ENCODE peak calls at places on chromosomes 5 and 9, in nine cellular contexts. D is spleen, A is Peyer's patch, T is tibial nerve, H is esophagus muscularis mucosa, J is lower leg skin, B is erythroblast, C is HCT116, V is breast epithelium. E is an unnamed sample.

GRCh38 chr9:114372971-114373591 is 14.7 kb downstream of the AKNA start:
- DNase-seq in D (peak), A (peak), T (no peak), H (no peak), J (peak), B (no peak), C (no peak), V (no peak), E (no peak)

GRCh38 chr5:67214713-67215591 is 18.4 kb upstream of the CD180 start:
- DNase-seq in D (no peak), A (no peak), T (no peak), H (no peak), J (no peak), B (no peak), C (no peak), V (peak), E (no peak)

GRCh38 chr9:136881691-136882108 is 4.6 kb upstream of the TRAF2 start:
- DNase-seq in D (peak), A (peak), T (no peak), H (no peak), J (no peak), B (peak), C (no peak), V (no peak), E (peak)

GRCh38 chr9:79221084-79221483 is 350.7 kb upstream of the TLE4 start:
- DNase-seq in D (no peak), A (no peak), T (no peak), H (no peak), J (no peak), B (no peak), C (no peak), V (no peak), E (peak)

GRCh38 chr9:89883401-89884341 is 278.9 kb downstream of the GADD45G start:
- DNase-seq in D (peak), A (peak), T (no peak), H (peak), J (peak), B (no peak), C (no peak), V (peak), E (no peak)

GRCh38 chr5:1781726-1782384 is 17.8 kb downstream of the MRPL36 start:
- DNase-seq in D (peak), A (no peak), T (no peak), H (no peak), J (no peak), B (no peak), C (no peak), V (peak), E (no peak)

GRCh38 chr5:107088907-107089306 is 581.8 kb downstream of the EFNA5 start:
- DNase-seq in D (no peak), A (no peak), T (no peak), H (no peak), J (no peak), B (no peak), C (no peak), V (no peak), E (no peak)

GRCh38 chr9:121744002-121744686 is 92.7 kb downstream of the DAB2IP start:
- DNase-seq in D (peak), A (peak), T (peak), H (no peak), J (no peak), B (peak), C (no peak), V (peak), E (peak)

GRCh38 chr5:170348069-170348702 is 41.0 kb downstream of the KCNMB1 start:
- DNase-seq in D (no peak), A (no peak), T (no peak), H (no peak), J (peak), B (peak), C (no peak), V (no peak), E (no peak)

GRCh38 chr9:122350577-122351355 is 20.1 kb upstream of the PTGS1 start:
- DNase-seq in D (peak), A (peak), T (peak), H (peak), J (peak), B (peak), C (peak), V (peak), E (peak)

GRCh38 chr5:126852104-126852531 is 75.2 kb downstream of the LMNB1 start:
- DNase-seq in D (no peak), A (peak), T (no peak), H (peak), J (no peak), B (no peak), C (no peak), V (no peak), E (no peak)

GRCh38 chr5:23303433-23303832 is 204.0 kb upstream of the PRDM9 start:
- DNase-seq in D (no peak), A (no peak), T (no peak), H (no peak), J (no peak), B (no peak), C (no peak), V (no peak), E (no peak)

GRCh38 chr9:120845255-120845654 is 2.5 kb upstream of the PSMD5 start:
- DNase-seq in D (no peak), A (no peak), T (no peak), H (no peak), J (no peak), B (no peak), C (no peak), V (no peak), E (no peak)

GRCh38 chr9:109918359-109919163 is 138.6 kb downstream of the PALM2AKAP2 start:
- DNase-seq in D (no peak), A (peak), T (no peak), H (no peak), J (no peak), B (no peak), C (no peak), V (no peak), E (no peak)

GRCh38 chr5:167576928-167577327 is 714.5 kb upstream of the WWC1 start:
- DNase-seq in D (no peak), A (no peak), T (no peak), H (no peak), J (no peak), B (no peak), C (no peak), V (no peak), E (no peak)

GRCh38 chr9:99445377-99445891 is 223.4 kb downstream of the SEC61B start:
- DNase-seq in D (no peak), A (no peak), T (no peak), H (peak), J (peak), B (no peak), C (no peak), V (no peak), E (peak)

GRCh38 chr5:151288180-151288579 is 15.4 kb downstream of the SLC36A3 start:
- DNase-seq in D (no peak), A (no peak), T (no peak), H (no peak), J (no peak), B (no peak), C (peak), V (no peak), E (no peak)

GRCh38 chr9:93918071-93918470 is 37.1 kb downstream of the BARX1 start:
- DNase-seq in D (no peak), A (no peak), T (no peak), H (no peak), J (no peak), B (no peak), C (no peak), V (no peak), E (no peak)

GRCh38 chr5:102971693-102972293 is 148.1 kb downstream of the GIN1 start:
- DNase-seq in D (no peak), A (no peak), T (no peak), H (no peak), J (no peak), B (no peak), C (peak), V (no peak), E (peak)

GRCh38 chr9:94922098-94922607 is 195.7 kb downstream of the AOPEP start:
- DNase-seq in D (no peak), A (no peak), T (peak), H (no peak), J (peak), B (no peak), C (no peak), V (no peak), E (peak)

DNA sequence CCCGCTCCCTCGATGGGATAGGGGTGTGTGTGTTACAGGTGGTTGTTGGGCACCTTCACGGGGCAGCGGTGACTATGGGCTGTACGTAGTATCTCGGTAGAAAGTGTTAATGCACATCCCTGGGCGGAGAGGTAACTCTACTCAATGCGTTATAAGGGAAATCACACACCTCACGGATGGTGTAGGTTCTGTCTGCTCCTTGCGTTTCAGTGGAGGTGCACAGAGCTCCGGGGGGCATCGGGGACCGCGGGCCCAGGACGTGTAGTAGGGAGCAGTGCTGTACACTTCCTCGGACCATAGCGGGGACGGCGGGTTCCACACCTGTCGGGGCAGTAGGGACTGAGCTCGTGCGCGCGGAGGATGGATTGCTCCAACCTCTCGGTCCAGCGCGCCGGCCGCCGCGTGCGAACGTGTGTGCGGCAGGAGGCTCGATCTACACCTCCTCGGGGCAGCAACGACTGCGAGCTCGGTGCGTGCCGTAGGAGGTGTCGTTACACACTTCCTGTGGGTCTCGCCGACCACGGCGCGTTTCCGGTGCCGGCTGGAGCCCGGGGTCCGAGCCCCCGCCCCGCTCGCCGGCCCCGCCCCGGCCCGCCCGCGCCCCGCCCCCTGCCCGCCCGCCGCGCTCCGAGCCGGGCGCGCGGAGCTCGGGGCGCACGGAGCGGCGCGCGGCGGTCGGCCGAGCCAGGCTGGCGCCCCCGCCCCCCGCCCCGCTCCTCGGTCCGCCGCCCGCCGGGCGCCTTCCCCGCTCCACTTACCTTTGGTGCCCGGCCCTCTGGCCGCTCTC is at the start of gene KIAA1958:
- DNase-seq in D (peak), A (peak), T (no peak), H (no peak), J (peak), B (peak), C (peak), V (peak), E (peak)
- TF ChIP-seq POLR2A in D (peak), A (peak), T (no peak), H (no peak), J (no peak), B (peak), C (peak), V (no peak), E (peak)

GRCh38 chr5:127961764-127962148 is 121.8 kb upstream of the SLC12A2 start:
- DNase-seq in D (no peak), A (no peak), T (no peak), H (no peak), J (no peak), B (no peak), C (no peak), V (no peak), E (no peak)
- TF ChIP-seq POLR2A in D (no peak), A (no peak), T (no peak), H (no peak), J (no peak), B (no peak), C (no peak), V (no peak), E (no peak)

GRCh38 chr9:134732392-134733110 is 90.9 kb downstream of the COL5A1 start:
- DNase-seq in D (no peak), A (no peak), T (peak), H (no peak), J (no peak), B (no peak), C (no peak), V (no peak), E (no peak)

GRCh38 chr9:134735441-134736175 is 94.0 kb downstream of the COL5A1 start:
- DNase-seq in D (no peak), A (no peak), T (peak), H (peak), J (peak), B (no peak), C (no peak), V (no peak), E (no peak)

GRCh38 chr9:134734270-134734669 is 92.7 kb downstream of the COL5A1 start:
- DNase-seq in D (no peak), A (no peak), T (no peak), H (no peak), J (no peak), B (no peak), C (no peak), V (no peak), E (peak)

GRCh38 chr9:134731497-134732391 is 90.1 kb downstream of the COL5A1 start:
- DNase-seq in D (no peak), A (no peak), T (no peak), H (no peak), J (no peak), B (no peak), C (no peak), V (no peak), E (no peak)

GRCh38 chr9:134733480-134734232 is 92.1 kb downstream of the COL5A1 start:
- DNase-seq in D (no peak), A (no peak), T (no peak), H (no peak), J (no peak), B (no peak), C (no peak), V (no peak), E (no peak)
- TF ChIP-seq POLR2A in D (no peak), A (no peak), T (no peak), H (no peak), J (no peak), B (no peak), C (no peak), V (no peak), E (no peak)

GRCh38 chr5:134224905-134225779 is 731 bp downstream of the PPP2CA start:
- DNase-seq in D (peak), A (peak), T (peak), H (no peak), J (peak), B (peak), C (no peak), V (peak), E (peak)

GRCh38 chr5:134227786-134228185 is 1.9 kb upstream of the PPP2CA start:
- DNase-seq in D (no peak), A (no peak), T (no peak), H (no peak), J (no peak), B (no peak), C (no peak), V (no peak), E (no peak)

GRCh38 chr5:134225780-134226440 is at the start of gene PPP2CA:
- DNase-seq in D (peak), A (peak), T (peak), H (peak), J (peak), B (peak), C (peak), V (peak), E (peak)

GRCh38 chr5:134227259-134227658 is 1.4 kb upstream of the PPP2CA start:
- DNase-seq in D (no peak), A (no peak), T (no peak), H (no peak), J (no peak), B (peak), C (no peak), V (no peak), E (no peak)

GRCh38 chr5:134226441-134227192 is 744 bp upstream of the PPP2CA start:
- DNase-seq in D (peak), A (peak), T (peak), H (no peak), J (no peak), B (peak), C (no peak), V (no peak), E (no peak)
- TF ChIP-seq POLR2A in D (peak), A (peak), T (peak), H (peak), J (no peak), B (peak), C (no peak), V (peak), E (peak)

DNA sequence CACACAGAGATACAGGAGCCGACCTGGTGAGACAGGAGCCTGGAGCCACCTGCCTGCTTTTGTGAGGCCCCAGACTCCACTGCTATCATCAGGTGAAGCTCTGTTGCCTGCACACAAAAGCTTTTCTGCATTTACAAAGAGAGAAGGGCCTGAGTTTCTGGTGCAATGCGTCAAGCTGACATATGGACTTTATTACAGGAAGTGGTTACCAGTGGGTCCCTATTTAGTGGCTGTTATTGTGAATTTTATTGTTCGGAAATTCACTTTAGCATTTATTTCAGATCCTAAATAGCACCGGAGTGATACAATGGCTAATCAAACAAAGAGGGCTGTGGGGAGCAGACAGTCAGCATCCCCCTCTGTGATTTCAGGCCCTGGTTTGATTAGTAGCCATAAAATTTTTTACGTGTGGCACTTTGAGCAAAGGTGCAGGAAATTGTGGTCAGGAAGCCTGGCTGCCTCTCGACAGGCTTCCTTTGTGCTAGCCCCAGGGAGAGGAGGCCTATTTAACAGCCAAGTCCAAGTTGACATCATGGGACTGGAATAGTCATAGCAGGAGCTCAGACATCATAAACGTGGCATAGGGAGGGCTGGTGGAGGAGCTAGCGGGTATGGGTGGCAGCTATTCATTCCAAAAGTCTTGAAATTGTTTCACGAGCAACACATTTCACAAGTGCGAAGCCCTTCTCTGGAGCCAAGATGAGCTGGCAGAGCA is 8.4 kb downstream of the TGFBI start:
- DNase-seq in D (peak), A (peak), T (no peak), H (no peak), J (no peak), B (no peak), C (no peak), V (no peak), E (peak)
- TF ChIP-seq POLR2A in D (no peak), A (no peak), T (no peak), H (no peak), J (no peak), B (no peak), C (no peak), V (no peak), E (no peak)

GRCh38 chr5:10562202-10563131 is 1.4 kb upstream of the ANKRD33B start:
- DNase-seq in D (peak), A (peak), T (no peak), H (no peak), J (peak), B (no peak), C (no peak), V (no peak), E (no peak)
- TF ChIP-seq POLR2A in D (no peak), A (no peak), T (no peak), H (no peak), J (no peak), B (no peak), C (no peak), V (no peak), E (no peak)